ENCODE peak calls at places on chromosomes 6 and 20, in six cellular contexts. O is fibroblast of the aortic adventitia, H is GM20000, I is left lung, D is body of pancreas, P is GM23338. X is an unnamed sample.
A peak's percentile ranks its signal among the peaks of the same experiment; 100 is the strongest.

GRCh38 chr20:36817496-36817895 is 43.9 kb upstream of the DSN1 start:
- DNase-seq in O (no peak), H (no peak), I (no peak), D (no peak), P (no peak), X (no peak)

GRCh38 chr6:162032620-162033019 is 694.9 kb downstream of the PRKN start:
- DNase-seq in O (peak; percentile 28), H (no peak), I (no peak), D (no peak), P (no peak), X (no peak)

GRCh38 chr6:47343631-47344421 is 34.1 kb upstream of the TNFRSF21 start:
- DNase-seq in O (no peak), H (no peak), I (no peak), D (peak; percentile 38), P (no peak), X (peak; percentile 37)

GRCh38 chr6:2016040-2016439 is 229.4 kb downstream of the GMDS start:
- DNase-seq in O (no peak), H (no peak), I (no peak), D (no peak), P (no peak), X (no peak)

GRCh38 chr6:10412948-10413849 is 1.7 kb downstream of the TFAP2A start:
- DNase-seq in O (no peak), H (no peak), I (no peak), D (peak; percentile 72), P (peak; percentile 68), X (peak; percentile 86)

GRCh38 chr6:7311920-7312615 is 931 bp downstream of the SSR1 start:
- DNase-seq in O (peak; percentile 5), H (peak; percentile 20), I (no peak), D (no peak), P (peak; percentile 31), X (no peak)

GRCh38 chr20:24683676-24684075 is 214.2 kb downstream of the SYNDIG1 start:
- DNase-seq in O (peak; percentile 28), H (no peak), I (peak; percentile 15), D (no peak), P (no peak), X (no peak)

GRCh38 chr20:19502169-19502568 is 255.9 kb upstream of the RIN2 start:
- DNase-seq in O (no peak), H (no peak), I (no peak), D (no peak), P (no peak), X (no peak)

GRCh38 chr6:138106665-138107077 is 548 bp downstream of the PERP start:
- DNase-seq in O (no peak), H (no peak), I (no peak), D (no peak), P (no peak), X (no peak)

GRCh38 chr6:122800906-122801305 is 11.8 kb downstream of the SMPDL3A start:
- DNase-seq in O (no peak), H (no peak), I (no peak), D (no peak), P (no peak), X (no peak)

GRCh38 chr6:139126255-139126654 is 8.6 kb upstream of the HECA start:
- DNase-seq in O (peak; percentile 81), H (no peak), I (no peak), D (no peak), P (no peak), X (no peak)

GRCh38 chr6:70152786-70153185 is 150.1 kb downstream of the COL9A1 start:
- DNase-seq in O (no peak), H (no peak), I (no peak), D (no peak), P (no peak), X (no peak)

GRCh38 chr6:1296542-1296941 is 15.4 kb upstream of the FOXQ1 start:
- DNase-seq in O (peak; percentile 30), H (no peak), I (no peak), D (no peak), P (no peak), X (no peak)

GRCh38 chr6:169638915-169639314 is 62.9 kb downstream of the WDR27 start:
- DNase-seq in O (no peak), H (no peak), I (no peak), D (no peak), P (no peak), X (no peak)

GRCh38 chr6:169640983-169641382 is 60.8 kb downstream of the WDR27 start:
- DNase-seq in O (no peak), H (no peak), I (no peak), D (no peak), P (no peak), X (no peak)

GRCh38 chr6:169641461-169642085 is 60.3 kb downstream of the WDR27 start:
- DNase-seq in O (no peak), H (no peak), I (no peak), D (no peak), P (no peak), X (no peak)

GRCh38 chr6:169639653-169640278 is 62.1 kb downstream of the WDR27 start:
- DNase-seq in O (no peak), H (no peak), I (no peak), D (no peak), P (peak; percentile 26), X (no peak)

GRCh38 chr6:169640347-169640972 is 61.4 kb downstream of the WDR27 start:
- DNase-seq in O (peak; percentile 62), H (no peak), I (no peak), D (no peak), P (no peak), X (no peak)
- TF ChIP-seq CTCF in O (peak; percentile 43), H (no peak), I (no peak), D (no peak), P (no peak), X (no peak)

DNA sequence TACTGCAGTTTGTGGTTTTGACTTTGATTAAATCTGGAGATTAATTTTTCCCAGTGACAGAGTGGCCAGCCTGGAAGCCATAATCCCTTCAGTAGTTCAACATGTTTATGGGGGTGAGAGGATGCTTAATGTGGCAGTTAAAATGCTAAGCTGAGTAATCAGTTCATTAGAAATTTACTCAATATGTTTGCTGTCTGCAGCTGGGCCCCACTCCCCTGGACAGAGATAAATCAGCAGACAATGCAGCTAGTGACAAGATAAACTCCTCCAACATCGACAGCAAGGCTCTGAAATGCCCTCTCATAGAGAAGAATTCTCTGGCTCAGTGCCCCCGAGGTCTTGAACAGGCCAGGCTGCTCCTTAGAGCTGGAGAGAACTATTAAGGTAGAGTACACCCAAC is 101.9 kb downstream of the LRFN2 start:
- DNase-seq in O (no peak), H (no peak), I (no peak), D (no peak), P (no peak), X (no peak)
- TF ChIP-seq CTCF in O (no peak), H (no peak), I (no peak), D (no peak), P (no peak), X (no peak)

GRCh38 chr20:33576432-33576883 is 85.7 kb upstream of the C20orf144 start:
- DNase-seq in O (peak; percentile 37), H (no peak), I (no peak), D (no peak), P (peak; percentile 28), X (peak; percentile 28)
- TF ChIP-seq CTCF in O (peak; percentile 36), H (no peak), I (no peak), D (no peak), P (peak; percentile 36), X (no peak)

DNA sequence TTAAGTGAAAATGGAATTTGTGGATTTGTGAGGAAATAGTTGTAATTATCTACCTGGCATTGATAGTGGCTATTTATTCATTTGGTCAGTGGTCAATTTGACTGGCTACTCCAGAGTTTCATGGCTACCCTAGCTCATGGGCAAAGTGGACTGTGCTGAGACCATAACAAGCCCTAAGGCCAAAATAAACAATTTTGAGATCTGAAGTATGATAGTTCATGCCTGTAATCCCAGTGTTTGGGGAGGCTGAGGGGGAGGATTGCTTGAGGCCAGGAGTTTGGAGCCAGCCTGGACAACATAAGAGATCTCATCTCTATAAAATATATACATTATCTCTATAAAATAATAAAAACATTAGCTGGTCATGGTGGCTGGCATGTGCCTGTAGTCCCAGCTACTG is 311.7 kb downstream of the HIVEP2 start:
- DNase-seq in O (no peak), H (no peak), I (no peak), D (no peak), P (no peak), X (no peak)
- TF ChIP-seq CTCF in O (no peak), H (no peak), I (no peak), D (no peak), P (no peak), X (no peak)

DNA sequence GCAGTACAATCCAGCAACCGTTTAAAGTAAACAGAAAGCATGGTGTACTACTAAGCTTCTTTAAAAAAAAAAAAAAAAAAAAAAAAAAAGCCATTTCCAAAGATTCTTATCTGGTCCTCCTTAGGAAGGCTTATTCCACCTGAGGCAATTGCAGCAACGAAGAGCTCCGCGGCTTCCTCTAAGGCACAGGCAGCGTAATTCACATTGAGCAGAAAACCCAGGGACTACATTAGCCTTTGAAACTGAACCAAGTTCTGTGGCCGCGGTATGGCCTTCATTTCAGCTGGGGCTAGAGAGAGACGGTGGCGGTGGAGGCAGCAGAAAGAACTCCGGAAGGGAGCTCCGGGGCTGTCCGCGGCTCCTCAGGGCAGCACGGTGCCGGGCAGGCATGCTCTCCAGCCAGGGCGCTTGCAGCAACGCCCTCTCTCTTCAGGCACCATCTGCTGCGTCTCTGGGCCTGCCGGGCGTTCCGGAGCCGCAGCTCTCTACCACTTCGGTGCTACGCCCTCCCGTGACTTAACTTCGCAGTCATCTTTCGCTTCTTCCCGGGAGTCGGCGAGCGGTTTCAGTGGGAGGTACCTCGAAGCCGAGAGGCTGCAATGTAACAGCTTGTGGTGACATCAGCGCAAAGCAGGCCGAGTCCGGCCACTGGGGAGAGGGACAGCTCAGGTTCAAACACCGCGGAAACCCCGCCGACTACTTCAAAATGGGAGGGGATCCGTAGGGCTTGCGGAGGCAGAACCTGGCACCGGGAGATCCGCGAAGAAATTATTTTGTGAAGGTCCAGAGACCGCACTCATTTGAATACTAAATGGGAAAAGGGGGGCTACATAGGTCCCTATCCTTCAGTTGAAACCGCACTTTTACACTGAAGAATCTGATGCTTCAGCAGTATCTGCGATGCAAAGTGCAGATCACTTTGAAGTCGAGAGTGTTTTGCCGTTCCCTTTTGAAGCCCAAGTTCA is 100.0 kb downstream of the DST start:
- DNase-seq in O (peak; percentile 96), H (peak; percentile 75), I (peak; percentile 96), D (peak; percentile 96), P (peak; percentile 96), X (peak; percentile 90)
- TF ChIP-seq CTCF in O (peak; percentile 35), H (no peak), I (no peak), D (peak; percentile 38), P (no peak), X (no peak)

DNA sequence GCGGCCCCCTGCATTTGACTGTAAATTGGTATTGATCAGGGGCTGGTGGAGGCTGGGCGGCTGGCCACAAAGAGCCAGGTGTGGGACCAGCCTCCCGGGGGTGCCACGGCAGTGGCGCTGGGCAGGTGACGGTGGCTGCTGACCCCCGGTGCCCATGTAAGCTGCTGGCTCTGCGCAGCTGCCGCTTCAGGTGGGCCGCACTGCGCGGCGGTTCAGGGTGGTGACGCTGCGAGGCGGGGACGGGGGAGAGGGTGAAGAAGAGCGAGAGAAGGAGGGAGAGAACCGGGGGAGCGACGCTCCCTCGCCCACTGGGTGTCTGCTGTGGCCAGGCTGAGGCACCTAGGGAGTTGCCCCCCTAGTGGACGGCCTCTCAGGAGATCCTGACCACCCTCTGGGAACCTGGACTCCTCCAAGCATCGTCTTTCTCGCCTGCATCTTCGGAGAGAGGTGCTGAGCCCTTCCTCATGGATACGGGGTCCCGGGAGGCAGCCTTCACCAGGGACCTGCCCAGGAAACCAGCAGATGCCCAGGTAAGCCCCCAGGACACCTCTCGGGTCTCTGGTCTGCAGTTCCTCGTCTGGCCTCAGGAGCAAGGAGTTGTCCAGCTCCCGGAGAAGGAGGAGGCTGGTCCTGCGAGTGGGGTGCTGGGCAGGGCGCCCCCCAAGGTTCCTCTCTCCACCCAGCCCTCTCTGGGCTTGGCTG is 77.5 kb upstream of the GATA5 start:
- DNase-seq in O (no peak), H (no peak), I (no peak), D (no peak), P (no peak), X (no peak)
- TF ChIP-seq CTCF in O (no peak), H (no peak), I (no peak), D (no peak), P (no peak), X (peak; percentile 13)

X was measured in Calu3.